ENCODE peak calls at places on chromosomes 4 and X, in five cellular contexts. One of them, this sample, is unnamed.

GRCh38 chr4:121686265-121686664 is 10.5 kb downstream of the ANXA5 start:
- DNase-seq in keratinocyte: no peak
- DNase-seq in neural progenitor cell: no peak
- DNase-seq in PC-3: peak
- DNase-seq in MM.1S: no peak
- DNase-seq in this sample: no peak

GRCh38 chr4:159235779-159236368 is 133.0 kb downstream of the RAPGEF2 start:
- DNase-seq in keratinocyte: no peak
- DNase-seq in neural progenitor cell: peak
- DNase-seq in PC-3: no peak
- DNase-seq in MM.1S: no peak
- DNase-seq in this sample: no peak

GRCh38 chr4:108779958-108780357 is 17.1 kb upstream of the ETNPPL start:
- DNase-seq in keratinocyte: no peak
- DNase-seq in neural progenitor cell: no peak
- DNase-seq in PC-3: no peak
- DNase-seq in MM.1S: no peak
- DNase-seq in this sample: no peak

GRCh38 chrX:68504237-68504636 is 5.4 kb downstream of the YIPF6 start:
- DNase-seq in keratinocyte: no peak
- DNase-seq in neural progenitor cell: no peak
- DNase-seq in PC-3: peak
- DNase-seq in MM.1S: no peak
- DNase-seq in this sample: no peak

GRCh38 chrX:84501798-84502628 is at the start of gene HDX:
- DNase-seq in keratinocyte: peak
- DNase-seq in neural progenitor cell: peak
- DNase-seq in PC-3: peak
- DNase-seq in MM.1S: peak
- DNase-seq in this sample: no peak

GRCh38 chrX:13805241-13805640 is 11.7 kb downstream of the GPM6B start:
- DNase-seq in keratinocyte: no peak
- DNase-seq in neural progenitor cell: no peak
- DNase-seq in PC-3: no peak
- DNase-seq in MM.1S: no peak
- DNase-seq in this sample: peak

GRCh38 chr4:72326692-72327632 is 242.1 kb downstream of the ADAMTS3 start:
- DNase-seq in keratinocyte: no peak
- DNase-seq in neural progenitor cell: peak
- DNase-seq in PC-3: peak
- DNase-seq in MM.1S: peak
- DNase-seq in this sample: peak

GRCh38 chrX:39814391-39814790 is 283.4 kb downstream of the BCOR start:
- DNase-seq in keratinocyte: no peak
- DNase-seq in neural progenitor cell: no peak
- DNase-seq in PC-3: peak
- DNase-seq in MM.1S: peak
- DNase-seq in this sample: peak

GRCh38 chr4:4386296-4386735 is 586 bp upstream of the NSG1 start:
- DNase-seq in keratinocyte: no peak
- DNase-seq in neural progenitor cell: peak
- DNase-seq in PC-3: no peak
- DNase-seq in MM.1S: no peak
- DNase-seq in this sample: peak

GRCh38 chr4:6362243-6362885 is 92.7 kb downstream of the WFS1 start:
- DNase-seq in keratinocyte: no peak
- DNase-seq in neural progenitor cell: no peak
- DNase-seq in PC-3: peak
- DNase-seq in MM.1S: no peak
- DNase-seq in this sample: no peak

GRCh38 chrX:16458208-16458607 is 191.8 kb upstream of the S100G start:
- DNase-seq in keratinocyte: no peak
- DNase-seq in neural progenitor cell: no peak
- DNase-seq in PC-3: no peak
- DNase-seq in MM.1S: no peak
- DNase-seq in this sample: no peak

GRCh38 chr4:40190880-40191815 is 5.7 kb upstream of the RHOH start:
- DNase-seq in keratinocyte: no peak
- DNase-seq in neural progenitor cell: no peak
- DNase-seq in PC-3: peak
- DNase-seq in MM.1S: peak
- DNase-seq in this sample: peak

GRCh38 chrX:28108186-28108945 is 127.1 kb upstream of the DCAF8L1 start:
- DNase-seq in keratinocyte: no peak
- DNase-seq in neural progenitor cell: no peak
- DNase-seq in PC-3: peak
- DNase-seq in MM.1S: no peak
- DNase-seq in this sample: no peak

GRCh38 chr4:100591156-100591876 is 73.5 kb upstream of the EMCN start:
- DNase-seq in keratinocyte: no peak
- DNase-seq in neural progenitor cell: no peak
- DNase-seq in PC-3: no peak
- DNase-seq in MM.1S: no peak
- DNase-seq in this sample: no peak

GRCh38 chr4:107950746-107951540 is 19.6 kb downstream of the CYP2U1 start:
- DNase-seq in keratinocyte: no peak
- DNase-seq in neural progenitor cell: no peak
- DNase-seq in PC-3: no peak
- DNase-seq in MM.1S: no peak
- DNase-seq in this sample: no peak

GRCh38 chr4:49032440-49033161 is 46.5 kb downstream of the CWH43 start:
- DNase-seq in keratinocyte: no peak
- DNase-seq in neural progenitor cell: no peak
- DNase-seq in PC-3: peak
- DNase-seq in MM.1S: peak
- DNase-seq in this sample: peak

GRCh38 chr4:161188578-161188977 is 975.2 kb downstream of the FSTL5 start:
- DNase-seq in keratinocyte: no peak
- DNase-seq in neural progenitor cell: no peak
- DNase-seq in PC-3: no peak
- DNase-seq in MM.1S: no peak
- DNase-seq in this sample: no peak

GRCh38 chr4:6257243-6258025 is 12.2 kb upstream of the WFS1 start:
- DNase-seq in keratinocyte: no peak
- DNase-seq in neural progenitor cell: peak
- DNase-seq in PC-3: no peak
- DNase-seq in MM.1S: no peak
- DNase-seq in this sample: no peak

GRCh38 chr4:168648929-168649328 is 152.1 kb downstream of the PALLD start:
- DNase-seq in keratinocyte: no peak
- DNase-seq in neural progenitor cell: no peak
- DNase-seq in PC-3: peak
- DNase-seq in MM.1S: no peak
- DNase-seq in this sample: no peak

GRCh38 chr4:37604464-37604863 is 81.7 kb downstream of the RELL1 start:
- DNase-seq in keratinocyte: no peak
- DNase-seq in neural progenitor cell: no peak
- DNase-seq in PC-3: peak
- DNase-seq in MM.1S: no peak
- DNase-seq in this sample: no peak

GRCh38 chrX:115350696-115351408 is 61.3 kb downstream of the LUZP4 start:
- DNase-seq in keratinocyte: no peak
- DNase-seq in neural progenitor cell: no peak
- DNase-seq in PC-3: no peak
- DNase-seq in MM.1S: no peak
- DNase-seq in this sample: no peak

GRCh38 chr4:143260750-143261149 is 75.9 kb upstream of the GAB1 start:
- DNase-seq in keratinocyte: no peak
- DNase-seq in neural progenitor cell: no peak
- DNase-seq in PC-3: no peak
- DNase-seq in MM.1S: no peak
- DNase-seq in this sample: no peak

GRCh38 chr4:109554971-109555370 is 5.1 kb upstream of the MCUB start:
- DNase-seq in keratinocyte: no peak
- DNase-seq in neural progenitor cell: no peak
- DNase-seq in PC-3: no peak
- DNase-seq in MM.1S: no peak
- DNase-seq in this sample: no peak

GRCh38 chr4:106056914-106057313 is 161.6 kb downstream of the NPNT start:
- DNase-seq in keratinocyte: no peak
- DNase-seq in neural progenitor cell: peak
- DNase-seq in PC-3: no peak
- DNase-seq in MM.1S: no peak
- DNase-seq in this sample: no peak

GRCh38 chr4:1714303-1715001 is 2.3 kb upstream of the SLBP start:
- DNase-seq in keratinocyte: no peak
- DNase-seq in neural progenitor cell: no peak
- DNase-seq in PC-3: peak
- DNase-seq in MM.1S: peak
- DNase-seq in this sample: peak

GRCh38 chrX:49884290-49884862 is 5.1 kb downstream of the USP27X start:
- DNase-seq in keratinocyte: no peak
- DNase-seq in neural progenitor cell: peak
- DNase-seq in PC-3: peak
- DNase-seq in MM.1S: peak
- DNase-seq in this sample: peak

GRCh38 chr4:171532968-171533367 is 280.2 kb upstream of the GALNTL6 start:
- DNase-seq in keratinocyte: no peak
- DNase-seq in neural progenitor cell: no peak
- DNase-seq in PC-3: no peak
- DNase-seq in MM.1S: peak
- DNase-seq in this sample: no peak

GRCh38 chr4:64538219-64538618 is 129.0 kb upstream of the TECRL start:
- DNase-seq in keratinocyte: no peak
- DNase-seq in neural progenitor cell: peak
- DNase-seq in PC-3: peak
- DNase-seq in MM.1S: no peak
- DNase-seq in this sample: no peak

GRCh38 chr4:77156912-77157858 is at the start of gene CCNG2:
- DNase-seq in keratinocyte: no peak
- DNase-seq in neural progenitor cell: peak
- DNase-seq in PC-3: peak
- DNase-seq in MM.1S: peak
- DNase-seq in this sample: peak

GRCh38 chrX:129510331-129510730 is 13.0 kb downstream of the SMARCA1 start:
- DNase-seq in keratinocyte: no peak
- DNase-seq in neural progenitor cell: no peak
- DNase-seq in PC-3: no peak
- DNase-seq in MM.1S: no peak
- DNase-seq in this sample: no peak

GRCh38 chrX:96182366-96182765 is 502.3 kb upstream of the DIAPH2 start:
- DNase-seq in keratinocyte: no peak
- DNase-seq in neural progenitor cell: peak
- DNase-seq in PC-3: peak
- DNase-seq in MM.1S: peak
- DNase-seq in this sample: no peak

GRCh38 chr4:101306225-101306624 is 41.1 kb downstream of the PPP3CA start:
- DNase-seq in keratinocyte: no peak
- DNase-seq in neural progenitor cell: no peak
- DNase-seq in PC-3: no peak
- DNase-seq in MM.1S: peak
- DNase-seq in this sample: no peak

GRCh38 chrX:39418936-39419659 is 617.8 kb downstream of the MID1IP1 start:
- DNase-seq in keratinocyte: no peak
- DNase-seq in neural progenitor cell: no peak
- DNase-seq in PC-3: no peak
- DNase-seq in MM.1S: no peak
- DNase-seq in this sample: no peak

DNA sequence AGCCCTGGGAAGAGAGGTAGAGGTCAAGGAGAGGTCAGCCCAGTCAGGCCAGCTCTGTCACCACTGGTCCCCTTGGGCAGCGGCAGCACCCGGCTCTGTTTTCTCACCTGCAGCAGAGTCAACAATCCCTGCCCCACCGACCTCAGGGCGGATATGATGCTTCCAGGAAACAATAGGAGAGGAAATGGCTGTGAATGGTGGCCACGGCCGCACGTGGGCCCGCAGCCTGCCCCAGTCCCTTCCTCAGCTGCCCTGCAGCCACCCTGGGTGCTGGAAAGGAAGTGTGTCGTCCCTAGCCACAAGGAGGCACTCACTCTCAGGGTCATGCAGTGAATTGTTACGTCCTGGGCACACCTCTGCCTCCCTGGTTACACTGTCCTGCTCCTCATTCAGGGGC is 92.5 kb upstream of the ENPP6 start:
- DNase-seq in keratinocyte: no peak
- DNase-seq in neural progenitor cell: no peak
- DNase-seq in PC-3: peak
- DNase-seq in MM.1S: no peak
- DNase-seq in this sample: peak
- TF ChIP-seq CTCF in keratinocyte: peak
- TF ChIP-seq CTCF in neural progenitor cell: peak
- TF ChIP-seq CTCF in PC-3: peak
- TF ChIP-seq CTCF in MM.1S: no peak
- TF ChIP-seq CTCF in this sample: peak

GRCh38 chrX:42567268-42567667 is 210.7 kb downstream of the PPP1R2C start:
- DNase-seq in keratinocyte: no peak
- DNase-seq in neural progenitor cell: no peak
- DNase-seq in PC-3: no peak
- DNase-seq in MM.1S: no peak
- DNase-seq in this sample: no peak

GRCh38 chrX:42565739-42566138 is 212.2 kb downstream of the PPP1R2C start:
- DNase-seq in keratinocyte: no peak
- DNase-seq in neural progenitor cell: no peak
- DNase-seq in PC-3: no peak
- DNase-seq in MM.1S: no peak
- DNase-seq in this sample: no peak
- H3K4me2 ChIP-seq in keratinocyte: no peak
- H3K4me2 ChIP-seq in neural progenitor cell: no peak
- H3K4me2 ChIP-seq in PC-3: no peak
- H3K4me2 ChIP-seq in MM.1S: no peak
- H3K4me2 ChIP-seq in this sample: no peak

GRCh38 chrX:119726900-119727555 is 31.4 kb upstream of the SOWAHD start:
- DNase-seq in keratinocyte: no peak
- DNase-seq in neural progenitor cell: no peak
- DNase-seq in PC-3: no peak
- DNase-seq in MM.1S: peak
- DNase-seq in this sample: no peak

GRCh38 chrX:119729408-119730201 is 28.8 kb upstream of the SOWAHD start:
- DNase-seq in keratinocyte: no peak
- DNase-seq in neural progenitor cell: peak
- DNase-seq in PC-3: peak
- DNase-seq in MM.1S: peak
- DNase-seq in this sample: peak

DNA sequence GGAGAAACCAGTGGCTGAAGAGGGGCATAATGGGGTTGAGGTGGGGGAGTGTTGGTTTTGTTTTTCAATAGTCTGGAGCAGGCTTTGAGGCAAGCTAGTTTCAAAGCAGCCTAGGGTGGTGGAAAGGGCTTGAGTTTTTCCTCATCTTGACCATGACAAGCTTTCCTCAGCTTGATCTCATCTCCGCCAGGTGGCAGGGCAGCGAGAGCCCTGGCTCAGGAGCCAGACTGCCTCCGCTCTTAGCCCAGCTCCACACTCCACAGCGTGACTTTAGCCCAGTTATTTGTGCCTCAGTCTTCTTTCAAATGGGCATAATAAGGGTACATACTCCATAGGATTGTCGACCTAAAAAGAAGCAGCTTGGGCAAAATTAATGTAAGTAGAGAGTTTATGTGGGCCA is 29.9 kb upstream of the SOWAHD start:
- DNase-seq in keratinocyte: no peak
- DNase-seq in neural progenitor cell: peak
- DNase-seq in PC-3: peak
- DNase-seq in MM.1S: no peak
- DNase-seq in this sample: peak
- TF ChIP-seq CTCF in keratinocyte: no peak
- TF ChIP-seq CTCF in neural progenitor cell: peak
- TF ChIP-seq CTCF in PC-3: peak
- TF ChIP-seq CTCF in MM.1S: peak
- TF ChIP-seq CTCF in this sample: peak

GRCh38 chr4:137572163-137572562 is 39.9 kb upstream of the PCDH18 start:
- DNase-seq in keratinocyte: no peak
- DNase-seq in neural progenitor cell: no peak
- DNase-seq in PC-3: no peak
- DNase-seq in MM.1S: no peak
- DNase-seq in this sample: no peak
- H3K4me2 ChIP-seq in keratinocyte: no peak
- H3K4me2 ChIP-seq in neural progenitor cell: no peak
- H3K4me2 ChIP-seq in PC-3: no peak
- H3K4me2 ChIP-seq in MM.1S: no peak
- H3K4me2 ChIP-seq in this sample: no peak